ENCODE peak calls at places on chromosomes 11 and 22, in nine cellular contexts. One of them, this sample, is unnamed.

GRCh38 chr22:42757475-42757874 is 36.8 kb upstream of the A4GALT start:
- DNase-seq in esophagus squamous epithelium: no peak
- DNase-seq in stomach: no peak
- DNase-seq in heart left ventricle: no peak
- DNase-seq in ovary: no peak
- DNase-seq in uterus: no peak
- DNase-seq in sigmoid colon: no peak
- DNase-seq in IMR-90: peak
- DNase-seq in suprapubic skin: no peak
- DNase-seq in this sample: no peak

GRCh38 chr11:125207866-125208425 is 43.4 kb downstream of the PKNOX2 start:
- DNase-seq in suprapubic skin: no peak
- DNase-seq in sigmoid colon: peak
- DNase-seq in esophagus squamous epithelium: no peak
- DNase-seq in stomach: no peak
- DNase-seq in ovary: no peak
- DNase-seq in IMR-90: peak
- DNase-seq in heart left ventricle: no peak
- DNase-seq in uterus: no peak
- DNase-seq in this sample: no peak

GRCh38 chr11:62604460-62605130 is 2.9 kb upstream of the MTA2 start:
- DNase-seq in IMR-90: no peak
- DNase-seq in esophagus squamous epithelium: no peak
- DNase-seq in stomach: no peak
- DNase-seq in heart left ventricle: no peak
- DNase-seq in sigmoid colon: no peak
- DNase-seq in ovary: no peak
- DNase-seq in suprapubic skin: no peak
- DNase-seq in uterus: no peak
- DNase-seq in this sample: no peak

GRCh38 chr11:2413735-2414579 is 13.4 kb downstream of the TSSC4 start:
- DNase-seq in ovary: no peak
- DNase-seq in sigmoid colon: no peak
- DNase-seq in suprapubic skin: no peak
- DNase-seq in uterus: no peak
- DNase-seq in heart left ventricle: no peak
- DNase-seq in esophagus squamous epithelium: no peak
- DNase-seq in IMR-90: no peak
- DNase-seq in stomach: no peak
- DNase-seq in this sample: no peak

GRCh38 chr11:58525037-58525614 is 17.2 kb upstream of the OR5B21 start:
- DNase-seq in sigmoid colon: no peak
- DNase-seq in stomach: no peak
- DNase-seq in heart left ventricle: no peak
- DNase-seq in ovary: no peak
- DNase-seq in uterus: no peak
- DNase-seq in esophagus squamous epithelium: no peak
- DNase-seq in IMR-90: no peak
- DNase-seq in suprapubic skin: no peak
- DNase-seq in this sample: peak

GRCh38 chr22:45671783-45672563 is at the start of gene ATXN10:
- DNase-seq in ovary: peak
- DNase-seq in IMR-90: peak
- DNase-seq in stomach: peak
- DNase-seq in esophagus squamous epithelium: no peak
- DNase-seq in suprapubic skin: no peak
- DNase-seq in heart left ventricle: peak
- DNase-seq in sigmoid colon: peak
- DNase-seq in uterus: peak
- DNase-seq in this sample: peak

GRCh38 chr11:95592455-95592854 is 197.1 kb downstream of the FAM76B start:
- DNase-seq in stomach: no peak
- DNase-seq in ovary: peak
- DNase-seq in esophagus squamous epithelium: no peak
- DNase-seq in suprapubic skin: no peak
- DNase-seq in uterus: no peak
- DNase-seq in heart left ventricle: no peak
- DNase-seq in sigmoid colon: no peak
- DNase-seq in IMR-90: peak
- DNase-seq in this sample: no peak

GRCh38 chr11:17547932-17548331 is 873 bp downstream of the OTOG start:
- DNase-seq in esophagus squamous epithelium: no peak
- DNase-seq in heart left ventricle: no peak
- DNase-seq in suprapubic skin: no peak
- DNase-seq in sigmoid colon: no peak
- DNase-seq in stomach: no peak
- DNase-seq in IMR-90: no peak
- DNase-seq in uterus: no peak
- DNase-seq in ovary: no peak
- DNase-seq in this sample: no peak

GRCh38 chr22:37290737-37291136 is 8.4 kb downstream of the CYTH4 start:
- DNase-seq in esophagus squamous epithelium: no peak
- DNase-seq in ovary: no peak
- DNase-seq in IMR-90: peak
- DNase-seq in uterus: no peak
- DNase-seq in stomach: no peak
- DNase-seq in sigmoid colon: no peak
- DNase-seq in heart left ventricle: no peak
- DNase-seq in suprapubic skin: no peak
- DNase-seq in this sample: no peak

GRCh38 chr11:24134879-24135588 is 361.8 kb upstream of the LUZP2 start:
- DNase-seq in esophagus squamous epithelium: no peak
- DNase-seq in heart left ventricle: no peak
- DNase-seq in IMR-90: no peak
- DNase-seq in suprapubic skin: no peak
- DNase-seq in uterus: no peak
- DNase-seq in ovary: no peak
- DNase-seq in sigmoid colon: no peak
- DNase-seq in stomach: no peak
- DNase-seq in this sample: no peak

GRCh38 chr11:12149672-12150225 is 39.4 kb downstream of the MICAL2 start:
- DNase-seq in heart left ventricle: no peak
- DNase-seq in esophagus squamous epithelium: no peak
- DNase-seq in suprapubic skin: no peak
- DNase-seq in stomach: no peak
- DNase-seq in IMR-90: peak
- DNase-seq in ovary: no peak
- DNase-seq in uterus: no peak
- DNase-seq in sigmoid colon: no peak
- DNase-seq in this sample: no peak

GRCh38 chr11:19275496-19275895 is 34.8 kb upstream of the E2F8 start:
- DNase-seq in suprapubic skin: no peak
- DNase-seq in IMR-90: no peak
- DNase-seq in uterus: no peak
- DNase-seq in heart left ventricle: no peak
- DNase-seq in sigmoid colon: no peak
- DNase-seq in stomach: no peak
- DNase-seq in esophagus squamous epithelium: no peak
- DNase-seq in ovary: no peak
- DNase-seq in this sample: no peak

GRCh38 chr11:1057806-1058205 is 16.9 kb upstream of the MUC2 start:
- DNase-seq in esophagus squamous epithelium: no peak
- DNase-seq in sigmoid colon: no peak
- DNase-seq in uterus: no peak
- DNase-seq in heart left ventricle: no peak
- DNase-seq in IMR-90: no peak
- DNase-seq in stomach: no peak
- DNase-seq in suprapubic skin: no peak
- DNase-seq in ovary: no peak
- DNase-seq in this sample: no peak

GRCh38 chr11:80702264-80702663 is 1261.4 kb upstream of the TENM4 start:
- DNase-seq in esophagus squamous epithelium: no peak
- DNase-seq in sigmoid colon: no peak
- DNase-seq in IMR-90: no peak
- DNase-seq in uterus: no peak
- DNase-seq in stomach: no peak
- DNase-seq in suprapubic skin: no peak
- DNase-seq in heart left ventricle: no peak
- DNase-seq in ovary: no peak
- DNase-seq in this sample: no peak

GRCh38 chr11:9956483-9956882 is 292.6 kb downstream of the SWAP70 start:
- DNase-seq in esophagus squamous epithelium: no peak
- DNase-seq in uterus: no peak
- DNase-seq in IMR-90: peak
- DNase-seq in heart left ventricle: no peak
- DNase-seq in stomach: no peak
- DNase-seq in ovary: no peak
- DNase-seq in sigmoid colon: no peak
- DNase-seq in suprapubic skin: no peak
- DNase-seq in this sample: no peak

GRCh38 chr11:119029340-119030028 is 1.2 kb downstream of the SLC37A4 start:
- DNase-seq in sigmoid colon: peak
- DNase-seq in heart left ventricle: no peak
- DNase-seq in IMR-90: no peak
- DNase-seq in stomach: peak
- DNase-seq in uterus: no peak
- DNase-seq in ovary: peak
- DNase-seq in esophagus squamous epithelium: no peak
- DNase-seq in suprapubic skin: no peak
- DNase-seq in this sample: no peak

GRCh38 chr11:67503119-67504022 is 1.8 kb downstream of the PITPNM1 start:
- DNase-seq in uterus: no peak
- DNase-seq in IMR-90: no peak
- DNase-seq in heart left ventricle: no peak
- DNase-seq in sigmoid colon: no peak
- DNase-seq in stomach: no peak
- DNase-seq in ovary: no peak
- DNase-seq in esophagus squamous epithelium: no peak
- DNase-seq in suprapubic skin: no peak
- DNase-seq in this sample: no peak

GRCh38 chr11:67504023-67504949 is 877 bp downstream of the PITPNM1 start:
- DNase-seq in suprapubic skin: no peak
- DNase-seq in IMR-90: no peak
- DNase-seq in stomach: no peak
- DNase-seq in sigmoid colon: no peak
- DNase-seq in ovary: no peak
- DNase-seq in heart left ventricle: peak
- DNase-seq in uterus: no peak
- DNase-seq in esophagus squamous epithelium: no peak
- DNase-seq in this sample: no peak

GRCh38 chr11:67506426-67507032 is 1.4 kb upstream of the PITPNM1 start:
- DNase-seq in IMR-90: no peak
- DNase-seq in sigmoid colon: peak
- DNase-seq in uterus: no peak
- DNase-seq in esophagus squamous epithelium: no peak
- DNase-seq in heart left ventricle: no peak
- DNase-seq in ovary: no peak
- DNase-seq in suprapubic skin: no peak
- DNase-seq in stomach: peak
- DNase-seq in this sample: no peak

GRCh38 chr11:67505605-67506396 is 638 bp upstream of the PITPNM1 start:
- DNase-seq in uterus: peak
- DNase-seq in ovary: peak
- DNase-seq in heart left ventricle: peak
- DNase-seq in stomach: peak
- DNase-seq in esophagus squamous epithelium: peak
- DNase-seq in sigmoid colon: peak
- DNase-seq in IMR-90: peak
- DNase-seq in suprapubic skin: peak
- DNase-seq in this sample: peak

GRCh38 chr11:67504950-67505561 is at the start of gene PITPNM1:
- DNase-seq in IMR-90: peak
- DNase-seq in suprapubic skin: no peak
- DNase-seq in ovary: no peak
- DNase-seq in sigmoid colon: peak
- DNase-seq in uterus: peak
- DNase-seq in esophagus squamous epithelium: no peak
- DNase-seq in stomach: peak
- DNase-seq in heart left ventricle: peak
- DNase-seq in this sample: peak
- TF ChIP-seq POLR2A in IMR-90: peak
- TF ChIP-seq POLR2A in suprapubic skin: no peak
- TF ChIP-seq POLR2A in ovary: peak
- TF ChIP-seq POLR2A in sigmoid colon: no peak
- TF ChIP-seq POLR2A in uterus: no peak
- TF ChIP-seq POLR2A in esophagus squamous epithelium: peak
- TF ChIP-seq POLR2A in stomach: no peak
- TF ChIP-seq POLR2A in heart left ventricle: peak
- TF ChIP-seq POLR2A in this sample: no peak

GRCh38 chr11:68641880-68642279 is 42.5 kb upstream of the GAL start:
- DNase-seq in IMR-90: no peak
- DNase-seq in suprapubic skin: no peak
- DNase-seq in ovary: no peak
- DNase-seq in esophagus squamous epithelium: no peak
- DNase-seq in uterus: no peak
- DNase-seq in sigmoid colon: no peak
- DNase-seq in heart left ventricle: no peak
- DNase-seq in stomach: no peak
- DNase-seq in this sample: no peak
- TF ChIP-seq POLR2A in IMR-90: no peak
- TF ChIP-seq POLR2A in suprapubic skin: no peak
- TF ChIP-seq POLR2A in ovary: no peak
- TF ChIP-seq POLR2A in esophagus squamous epithelium: no peak
- TF ChIP-seq POLR2A in uterus: no peak
- TF ChIP-seq POLR2A in sigmoid colon: no peak
- TF ChIP-seq POLR2A in heart left ventricle: no peak
- TF ChIP-seq POLR2A in stomach: no peak
- TF ChIP-seq POLR2A in this sample: no peak

GRCh38 chr11:6603287-6604080 is at the start of the genes ILK and RRP8:
- DNase-seq in ovary: peak
- DNase-seq in sigmoid colon: peak
- DNase-seq in stomach: peak
- DNase-seq in suprapubic skin: peak
- DNase-seq in uterus: peak
- DNase-seq in esophagus squamous epithelium: peak
- DNase-seq in IMR-90: peak
- DNase-seq in heart left ventricle: peak
- DNase-seq in this sample: peak
- TF ChIP-seq POLR2A in ovary: peak
- TF ChIP-seq POLR2A in sigmoid colon: peak
- TF ChIP-seq POLR2A in stomach: no peak
- TF ChIP-seq POLR2A in suprapubic skin: peak
- TF ChIP-seq POLR2A in uterus: peak
- TF ChIP-seq POLR2A in esophagus squamous epithelium: peak
- TF ChIP-seq POLR2A in IMR-90: peak
- TF ChIP-seq POLR2A in heart left ventricle: peak
- TF ChIP-seq POLR2A in this sample: peak

DNA sequence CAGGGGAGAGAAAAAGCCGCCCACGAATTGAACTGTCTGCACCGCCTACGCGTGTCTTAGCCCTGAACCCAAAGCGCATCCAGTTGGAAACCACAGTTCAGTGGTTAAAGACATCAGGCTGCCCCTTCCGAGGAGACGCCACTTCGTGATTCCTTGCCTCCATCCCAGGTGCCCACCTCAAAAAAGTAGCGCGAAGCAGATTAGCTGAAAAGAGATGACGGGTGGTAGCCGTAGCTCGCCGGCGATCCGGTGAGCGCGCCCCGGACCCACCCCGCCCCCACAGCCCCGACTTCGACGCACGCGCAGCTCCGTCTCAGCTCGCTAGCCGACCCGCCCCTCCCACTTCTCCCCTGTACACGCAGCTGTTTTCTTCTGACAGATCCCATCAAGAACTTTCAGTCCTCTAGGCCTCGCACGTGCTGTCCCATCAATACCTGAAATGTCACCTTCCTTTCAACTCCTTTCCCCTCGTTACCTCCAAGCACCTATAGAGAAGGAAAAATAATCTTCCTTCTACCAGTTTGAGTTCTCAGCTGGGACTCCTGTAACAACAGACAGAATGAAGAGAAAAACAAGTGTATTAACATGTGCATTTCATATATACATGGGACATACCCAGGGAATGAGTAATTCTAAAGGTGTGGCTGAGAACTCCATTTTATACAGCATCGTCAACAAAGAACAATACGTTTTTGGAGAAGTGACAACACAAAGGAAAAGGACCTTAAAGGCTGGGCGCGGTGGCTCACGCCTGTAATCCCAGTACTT is 49.5 kb downstream of the OR4D9 start:
- DNase-seq in heart left ventricle: peak
- DNase-seq in uterus: peak
- DNase-seq in esophagus squamous epithelium: peak
- DNase-seq in ovary: peak
- DNase-seq in suprapubic skin: peak
- DNase-seq in sigmoid colon: peak
- DNase-seq in IMR-90: peak
- DNase-seq in stomach: peak
- DNase-seq in this sample: peak
- TF ChIP-seq POLR2A in heart left ventricle: peak
- TF ChIP-seq POLR2A in uterus: no peak
- TF ChIP-seq POLR2A in esophagus squamous epithelium: peak
- TF ChIP-seq POLR2A in ovary: peak
- TF ChIP-seq POLR2A in suprapubic skin: no peak
- TF ChIP-seq POLR2A in sigmoid colon: peak
- TF ChIP-seq POLR2A in IMR-90: no peak
- TF ChIP-seq POLR2A in stomach: no peak
- TF ChIP-seq POLR2A in this sample: peak